ENCODE peak calls at places on chromosomes 11 and 22, in eight cellular contexts. S, L, R, X, D, T, K and M are unnamed samples.

GRCh38 chr22:39277135-39277607 is 32.4 kb upstream of the PDGFB start:
- DNase-seq in X (peak; percentile 59), L (no peak), R (no peak), T (no peak), K (no peak), S (no peak), D (no peak), M (no peak)

GRCh38 chr22:24523873-24524272 is 28.7 kb downstream of the UPB1 start:
- DNase-seq in K (no peak), R (no peak), L (no peak), S (no peak), T (no peak), X (peak; percentile 73), D (no peak), M (no peak)

GRCh38 chr11:6611092-6612007 is 666 bp downstream of the TAF10 start:
- DNase-seq in S (peak; percentile 38), T (no peak), K (peak; percentile 50), R (peak; percentile 65), L (no peak), D (peak; percentile 79), X (no peak), M (peak; percentile 24)

GRCh38 chr11:106794058-106794457 is 224.2 kb downstream of the GUCY1A2 start:
- DNase-seq in X (no peak), K (no peak), D (no peak), L (peak; percentile 7), S (no peak), R (no peak), T (no peak), M (no peak)

GRCh38 chr11:87239001-87239400 is 201.3 kb downstream of the TMEM135 start:
- DNase-seq in K (no peak), T (no peak), L (no peak), X (no peak), S (no peak), D (no peak), R (no peak), M (no peak)

GRCh38 chr11:111910637-111911562 is 670 bp downstream of the CRYAB start:
- DNase-seq in K (no peak), R (no peak), X (no peak), S (no peak), L (no peak), D (no peak), T (no peak), M (no peak)

GRCh38 chr11:3916962-3917361 is 61.5 kb downstream of the STIM1 start:
- DNase-seq in L (no peak), K (no peak), X (no peak), R (no peak), T (no peak), D (no peak), S (no peak), M (no peak)

GRCh38 chr11:74330065-74330858 is 18.8 kb upstream of the P4HA3 start:
- DNase-seq in L (no peak), X (peak; percentile 42), T (no peak), K (no peak), D (no peak), S (no peak), R (no peak), M (no peak)

GRCh38 chr11:82683029-82683428 is 50.6 kb downstream of the FAM181B start:
- DNase-seq in L (no peak), R (no peak), T (no peak), S (peak; percentile 68), D (no peak), X (no peak), K (no peak), M (no peak)

GRCh38 chr11:132886335-132886734 is 646.0 kb downstream of the OPCML start:
- DNase-seq in K (no peak), S (no peak), L (no peak), T (no peak), X (peak; percentile 76), R (no peak), D (no peak), M (no peak)

GRCh38 chr11:107927559-107927958 is 689 bp upstream of the RAB39A start:
- DNase-seq in D (no peak), K (no peak), S (no peak), T (no peak), X (no peak), R (no peak), L (no peak), M (no peak)

GRCh38 chr11:10160350-10160749 is 133.7 kb downstream of the SBF2 start:
- DNase-seq in D (no peak), T (no peak), S (no peak), K (no peak), R (no peak), L (no peak), X (no peak), M (no peak)

GRCh38 chr22:37309221-37310074 is 27.1 kb downstream of the CYTH4 start:
- DNase-seq in S (no peak), D (no peak), T (peak; percentile 55), K (peak; percentile 82), R (no peak), L (no peak), X (no peak), M (peak; percentile 65)

GRCh38 chr11:131688056-131688693 is 317.8 kb downstream of the NTM start:
- DNase-seq in D (no peak), K (no peak), S (peak; percentile 82), R (no peak), X (peak; percentile 36), T (no peak), L (no peak), M (peak; percentile 86)

GRCh38 chr11:112460141-112460540 is 199.5 kb upstream of the PLET1 start:
- DNase-seq in R (no peak), L (no peak), D (no peak), T (no peak), X (no peak), K (no peak), S (no peak), M (no peak)

GRCh38 chr11:62399172-62399867 is 19.5 kb upstream of the SCGB1A1 start:
- DNase-seq in X (no peak), R (peak; percentile 57), K (peak; percentile 53), D (no peak), S (no peak), T (no peak), L (no peak), M (no peak)

GRCh38 chr11:65663634-65664200 is 1.0 kb upstream of the RELA start:
- DNase-seq in L (no peak), S (peak; percentile 60), X (no peak), T (no peak), K (no peak), R (peak; percentile 85), D (peak; percentile 80), M (peak; percentile 57)

GRCh38 chr11:3198815-3199214 is 19.8 kb downstream of the MRGPRG start:
- DNase-seq in X (no peak), D (no peak), S (no peak), L (no peak), R (no peak), T (no peak), K (no peak), M (no peak)

GRCh38 chr11:43130616-43131015 is 181.2 kb upstream of the API5 start:
- DNase-seq in X (no peak), R (no peak), D (no peak), T (no peak), S (peak; percentile 19), L (no peak), K (no peak), M (no peak)
- TF ChIP-seq CTCF in X (no peak), R (no peak), D (no peak), T (no peak), S (peak; percentile 32), L (no peak), K (no peak), M (no peak)

GRCh38 chr11:9138612-9139579 is 47.5 kb upstream of the SCUBE2 start:
- DNase-seq in T (no peak), D (peak; percentile 35), R (peak; percentile 39), L (peak; percentile 91), K (no peak), S (no peak), X (peak; percentile 82), M (no peak)

GRCh38 chr11:9137293-9138132 is 46.1 kb upstream of the SCUBE2 start:
- DNase-seq in D (peak; percentile 67), X (peak; percentile 76), K (peak; percentile 76), R (peak; percentile 67), L (peak; percentile 39), T (peak; percentile 27), S (peak; percentile 91), M (peak; percentile 78)

GRCh38 chr11:9136731-9137130 is 45.3 kb upstream of the SCUBE2 start:
- DNase-seq in X (no peak), K (no peak), T (no peak), L (no peak), D (no peak), S (no peak), R (no peak), M (no peak)

GRCh38 chr11:9139628-9140357 is 48.4 kb upstream of the SCUBE2 start:
- DNase-seq in K (no peak), R (no peak), T (no peak), L (no peak), X (no peak), S (no peak), D (no peak), M (no peak)

DNA sequence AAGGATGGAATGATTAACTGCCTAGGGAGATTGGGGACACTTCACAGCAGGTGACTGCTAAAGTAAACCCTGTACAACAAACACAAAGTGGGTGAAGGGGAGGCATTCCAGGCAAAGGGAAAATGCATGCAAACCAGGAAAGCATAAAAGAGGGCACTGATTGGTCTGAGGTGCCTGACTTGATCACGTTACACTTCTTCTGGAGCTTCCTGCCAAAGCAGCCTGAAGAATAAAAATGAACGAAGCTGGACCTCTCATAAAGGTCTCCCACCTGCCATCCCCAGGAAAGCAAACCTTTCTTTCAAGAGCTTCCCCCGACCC is 46.7 kb upstream of the SCUBE2 start:
- DNase-seq in L (no peak), X (no peak), T (no peak), S (no peak), D (no peak), R (no peak), K (no peak), M (no peak)
- TF ChIP-seq CTCF in L (no peak), X (no peak), T (no peak), S (no peak), D (peak; percentile 2), R (no peak), K (no peak), M (no peak)

DNA sequence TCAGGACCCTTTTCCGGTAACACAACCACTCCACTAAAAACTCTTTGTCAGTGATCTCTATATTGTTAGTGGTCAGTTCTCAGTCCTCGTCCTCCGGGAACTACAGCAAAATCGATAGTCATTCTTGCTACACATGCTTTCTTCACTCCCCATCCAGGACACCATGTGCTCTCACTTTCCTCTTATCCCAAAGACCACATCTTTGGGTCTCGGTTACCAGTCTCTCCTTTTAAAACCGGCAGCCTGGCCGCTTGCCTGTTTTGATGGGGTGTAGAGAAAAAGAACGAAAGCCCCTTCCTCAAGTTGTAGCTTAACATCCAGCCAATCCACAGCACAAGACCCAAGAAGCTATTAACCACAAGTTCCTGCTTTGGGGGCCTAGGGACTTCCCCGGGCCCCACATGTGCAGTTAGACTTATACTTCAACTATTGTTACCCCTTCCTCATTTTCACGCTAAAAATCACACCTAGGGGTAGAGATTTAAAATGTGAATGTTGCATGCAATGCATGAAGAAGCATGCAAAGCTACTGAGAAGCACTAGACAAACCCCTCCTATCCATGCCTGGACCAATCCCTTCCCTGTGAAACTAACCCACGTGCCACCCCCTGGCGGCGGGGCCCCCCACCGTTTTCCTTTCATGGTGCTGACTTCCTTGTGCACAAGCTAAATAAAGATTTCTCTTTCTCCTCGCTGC is 1.5 kb upstream of the TOLLIP start:
- DNase-seq in X (no peak), K (peak; percentile 80), D (no peak), R (no peak), S (no peak), L (no peak), T (no peak), M (peak; percentile 54)
- TF ChIP-seq CTCF in X (no peak), K (no peak), D (no peak), R (no peak), S (no peak), L (no peak), T (no peak), M (no peak)

GRCh38 chr22:35043251-35043931 is 22.6 kb upstream of the ISX start:
- DNase-seq in R (no peak), D (no peak), T (no peak), L (no peak), X (no peak), K (no peak), S (peak; percentile 56), M (peak; percentile 39)
- TF ChIP-seq CTCF in R (no peak), D (no peak), T (peak; percentile 51), L (peak; percentile 23), X (peak; percentile 27), K (no peak), S (peak; percentile 52), M (peak; percentile 59)